ENCODE peak calls at places on chromosomes 6 and 20, in six cellular contexts. G, Y, V, C, U and M are unnamed samples.

GRCh38 chr6:17851720-17852161 is 135.7 kb downstream of the KIF13A start:
- DNase-seq in G (no peak), Y (no peak), V (no peak), C (no peak), U (no peak), M (no peak)

GRCh38 chr20:37627060-37627766 is 66.6 kb upstream of the CTNNBL1 start:
- DNase-seq in G (peak; percentile 48), Y (no peak), V (peak; percentile 77), C (peak; percentile 61), U (no peak), M (peak; percentile 35)

GRCh38 chr20:62856931-62857619 is 4.5 kb downstream of the TCFL5 start:
- DNase-seq in G (no peak), Y (no peak), V (no peak), C (no peak), U (no peak), M (no peak)

GRCh38 chr20:32110173-32110704 is 725 bp downstream of the TM9SF4 start:
- DNase-seq in G (no peak), Y (no peak), V (no peak), C (no peak), U (no peak), M (no peak)

GRCh38 chr6:107744927-107745326 is 79.2 kb downstream of the SCML4 start:
- DNase-seq in G (no peak), Y (no peak), V (no peak), C (no peak), U (no peak), M (no peak)

GRCh38 chr6:135568366-135568765 is 70.8 kb upstream of the AHI1 start:
- DNase-seq in G (no peak), Y (peak; percentile 34), V (no peak), C (no peak), U (peak; percentile 10), M (peak; percentile 26)

GRCh38 chr6:44725070-44725469 is 337.6 kb downstream of the CDC5L start:
- DNase-seq in G (no peak), Y (no peak), V (no peak), C (no peak), U (no peak), M (no peak)

GRCh38 chr20:14582855-14583254 is 245.4 kb upstream of the FLRT3 start:
- DNase-seq in G (peak; percentile 9), Y (no peak), V (no peak), C (no peak), U (no peak), M (no peak)

GRCh38 chr6:33967266-33967767 is 163.5 kb upstream of the MLN start:
- DNase-seq in G (no peak), Y (no peak), V (no peak), C (no peak), U (no peak), M (no peak)

GRCh38 chr6:46263709-46264091 is 92.9 kb upstream of the ENPP5 start:
- DNase-seq in G (no peak), Y (no peak), V (no peak), C (no peak), U (no peak), M (no peak)

GRCh38 chr6:2976571-2977085 is 5.3 kb upstream of the SERPINB6 start:
- DNase-seq in G (no peak), Y (no peak), V (no peak), C (no peak), U (no peak), M (no peak)

GRCh38 chr6:13811627-13812358 is 2.6 kb downstream of the MCUR1 start:
- DNase-seq in G (no peak), Y (no peak), V (no peak), C (no peak), U (peak; percentile 48), M (peak; percentile 29)

GRCh38 chr6:122641818-122642217 is 31.6 kb downstream of the PKIB start:
- DNase-seq in G (no peak), Y (no peak), V (no peak), C (no peak), U (no peak), M (no peak)

GRCh38 chr6:11947569-11947968 is 64.5 kb upstream of the HIVEP1 start:
- DNase-seq in G (no peak), Y (no peak), V (no peak), C (no peak), U (no peak), M (no peak)

GRCh38 chr20:63377256-63378114 is 16.3 kb upstream of the CHRNA4 start:
- DNase-seq in G (no peak), Y (no peak), V (peak; percentile 73), C (peak; percentile 65), U (no peak), M (no peak)

GRCh38 chr20:63635431-63636141 is 8.7 kb upstream of the GMEB2 start:
- DNase-seq in G (no peak), Y (peak; percentile 41), V (no peak), C (no peak), U (peak; percentile 59), M (no peak)

GRCh38 chr6:54283877-54284860 is 24.1 kb upstream of the TINAG start:
- DNase-seq in G (no peak), Y (no peak), V (no peak), C (no peak), U (no peak), M (no peak)

DNA sequence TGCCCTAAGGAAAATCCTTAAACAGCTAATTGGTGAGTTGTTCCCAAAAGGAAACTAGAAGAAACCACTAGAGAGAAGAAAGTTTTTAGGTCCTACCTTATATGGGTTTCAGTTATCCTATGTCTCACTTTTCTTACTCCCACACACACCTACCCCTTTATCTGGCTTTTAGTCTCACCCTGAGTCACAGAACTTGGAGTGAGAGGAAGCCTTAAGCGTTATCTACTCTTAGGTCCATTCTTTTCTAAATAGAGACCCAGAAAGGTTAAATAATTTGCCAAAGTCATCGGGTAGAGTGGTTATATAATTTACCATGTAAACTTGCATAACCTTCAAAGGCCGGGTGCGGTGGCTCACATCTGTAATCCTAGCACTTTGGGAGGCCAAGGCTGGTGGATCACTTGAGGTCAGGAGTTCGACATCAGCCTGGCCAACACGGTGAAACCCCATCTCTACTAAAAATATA is 4.3 kb upstream of the RPP21 start:
- DNase-seq in G (no peak), Y (no peak), V (no peak), C (no peak), U (no peak), M (no peak)
- TF ChIP-seq EP300 in G (no peak), Y (no peak), V (no peak), C (no peak), U (no peak), M (no peak)

GRCh38 chr20:44785768-44786167 is 24.6 kb downstream of the RIMS4 start:
- DNase-seq in G (peak; percentile 39), Y (no peak), V (peak; percentile 57), C (no peak), U (no peak), M (no peak)
- TF ChIP-seq EP300 in G (no peak), Y (no peak), V (no peak), C (no peak), U (no peak), M (no peak)

GRCh38 chr6:154386848-154387717 is 30.5 kb upstream of the IPCEF1 start:
- DNase-seq in G (peak; percentile 64), Y (no peak), V (no peak), C (peak; percentile 87), U (no peak), M (no peak)
- TF ChIP-seq EP300 in G (no peak), Y (no peak), V (no peak), C (no peak), U (no peak), M (no peak)

GRCh38 chr6:139636391-139636790 is 261.9 kb upstream of the CITED2 start:
- DNase-seq in G (no peak), Y (no peak), V (no peak), C (no peak), U (no peak), M (no peak)

GRCh38 chr6:139640911-139641310 is 266.5 kb upstream of the CITED2 start:
- DNase-seq in G (no peak), Y (no peak), V (no peak), C (no peak), U (no peak), M (no peak)

GRCh38 chr6:139637766-139638165 is 263.3 kb upstream of the CITED2 start:
- DNase-seq in G (no peak), Y (no peak), V (no peak), C (no peak), U (no peak), M (no peak)

GRCh38 chr6:139640453-139640852 is 266.0 kb upstream of the CITED2 start:
- DNase-seq in G (no peak), Y (no peak), V (no peak), C (no peak), U (no peak), M (no peak)

GRCh38 chr6:139638179-139638872 is 263.9 kb upstream of the CITED2 start:
- DNase-seq in G (no peak), Y (no peak), V (no peak), C (no peak), U (no peak), M (no peak)
- TF ChIP-seq EP300 in G (no peak), Y (no peak), V (no peak), C (no peak), U (no peak), M (no peak)

GRCh38 chr6:26216015-26216885 is 129.0 kb downstream of the HFE start:
- DNase-seq in G (no peak), Y (peak; percentile 70), V (no peak), C (peak; percentile 99), U (peak; percentile 85), M (peak; percentile 79)
- TF ChIP-seq EP300 in G (no peak), Y (no peak), V (no peak), C (peak; percentile 57), U (peak; percentile 37), M (no peak)

DNA sequence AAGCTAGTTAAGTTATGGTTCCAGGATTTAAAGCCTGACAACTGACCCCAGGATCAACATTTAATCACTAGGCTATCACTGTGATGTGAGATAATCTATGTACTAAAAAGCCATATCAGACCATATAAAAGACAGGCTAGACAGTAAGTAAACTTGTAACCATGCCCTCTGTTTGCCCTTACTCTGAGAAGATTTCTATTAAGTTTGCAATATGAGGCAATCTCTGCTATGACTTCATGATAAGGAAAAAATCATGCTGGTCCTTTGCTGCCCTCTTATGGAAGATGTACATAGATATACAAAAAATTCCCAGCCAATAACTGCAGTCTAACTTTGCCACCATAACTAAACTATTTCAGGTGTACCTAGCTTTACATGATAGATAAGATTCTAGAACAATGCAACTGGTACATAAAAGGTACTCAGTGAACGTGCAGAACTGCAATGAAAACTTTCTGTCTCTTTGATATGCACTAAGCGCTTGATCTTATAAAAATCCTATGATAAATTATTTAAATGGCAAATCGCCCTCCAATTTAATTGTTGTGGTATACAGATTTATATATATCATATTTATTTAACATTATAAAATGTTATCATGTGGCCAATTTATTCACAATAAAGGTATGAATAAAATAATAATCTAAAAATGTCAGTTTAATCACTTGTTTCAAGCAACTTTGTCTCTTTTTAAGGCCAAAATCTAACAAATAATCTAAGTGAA is 70.5 kb downstream of the FAM217A start:
- DNase-seq in G (peak; percentile 85), Y (no peak), V (no peak), C (peak; percentile 86), U (no peak), M (no peak)
- TF ChIP-seq EP300 in G (peak; percentile 36), Y (no peak), V (no peak), C (no peak), U (no peak), M (no peak)